ENCODE peak calls at places on chromosome 14, in six cellular contexts. Z is NCI-H460, E is germinal center, Y is lower lobe of right lung, W is endothelial cell, M is astrocyte. I is an unnamed sample.

GRCh38 chr14:71130491-71131179 is 223.4 kb downstream of the PCNX1 start:
- DNase-seq in Z (no peak), M (peak; percentile 82), Y (no peak), W (no peak), E (no peak), I (no peak)

GRCh38 chr14:47674546-47675238 is 713 bp downstream of the MDGA2 start:
- DNase-seq in E (no peak), Y (no peak), M (no peak), Z (no peak), W (peak; percentile 52), I (no peak)

GRCh38 chr14:70952485-70952884 is 45.2 kb downstream of the PCNX1 start:
- DNase-seq in E (no peak), M (no peak), Y (no peak), W (no peak), Z (no peak), I (no peak)

GRCh38 chr14:55877942-55878341 is 240.3 kb upstream of the PELI2 start:
- DNase-seq in M (peak; percentile 14), E (no peak), Y (no peak), W (no peak), Z (no peak), I (no peak)

GRCh38 chr14:30287579-30288445 is 271.1 kb upstream of the G2E3 start:
- DNase-seq in E (no peak), M (peak; percentile 25), Y (no peak), W (no peak), Z (no peak), I (no peak)

GRCh38 chr14:51401756-51402155 is 161.7 kb downstream of the TMX1 start:
- DNase-seq in M (no peak), Y (no peak), W (no peak), Z (no peak), E (no peak), I (no peak)

GRCh38 chr14:99093532-99094517 is 178.2 kb downstream of the BCL11B start:
- DNase-seq in M (no peak), Z (no peak), E (no peak), W (no peak), Y (no peak), I (no peak)

GRCh38 chr14:68377459-68377858 is 415.4 kb downstream of the ZFP36L1 start:
- DNase-seq in E (no peak), W (peak; percentile 51), M (peak; percentile 70), Z (no peak), Y (peak; percentile 69), I (no peak)

GRCh38 chr14:51445001-51445390 is 204.9 kb downstream of the TMX1 start:
- DNase-seq in Z (no peak), E (no peak), M (no peak), W (no peak), Y (no peak), I (no peak)

GRCh38 chr14:59627011-59627520 is 50.5 kb upstream of the CCDC175 start:
- DNase-seq in Z (no peak), E (no peak), Y (no peak), W (no peak), M (no peak), I (no peak)

GRCh38 chr14:70600382-70601157 is at the start of gene MED6:
- DNase-seq in W (peak; percentile 90), E (peak; percentile 93), M (peak; percentile 81), Z (peak; percentile 94), Y (peak; percentile 95), I (peak; percentile 88)

GRCh38 chr14:42334931-42335330 is 728.3 kb downstream of the LRFN5 start:
- DNase-seq in Z (no peak), M (no peak), W (no peak), Y (no peak), E (no peak), I (no peak)

GRCh38 chr14:50763386-50764007 is 67.5 kb downstream of the NIN start:
- DNase-seq in W (no peak), E (no peak), Y (no peak), M (peak; percentile 87), Z (peak; percentile 47), I (no peak)

GRCh38 chr14:41490323-41490722 is 116.4 kb upstream of the LRFN5 start:
- DNase-seq in M (no peak), E (no peak), W (no peak), Z (no peak), Y (no peak), I (no peak)

GRCh38 chr14:92902191-92902590 is 20.8 kb upstream of the CHGA start:
- DNase-seq in Y (no peak), Z (no peak), M (no peak), W (no peak), E (no peak), I (no peak)

GRCh38 chr14:93959239-93960107 is 16.9 kb downstream of the ASB2 start:
- DNase-seq in Y (peak; percentile 67), W (peak; percentile 28), M (peak; percentile 86), Z (no peak), E (peak; percentile 89), I (peak; percentile 91)

GRCh38 chr14:66359500-66359899 is 126.7 kb upstream of the CCDC196 start:
- DNase-seq in Z (peak; percentile 55), M (peak; percentile 59), Y (no peak), W (peak; percentile 35), E (peak; percentile 45), I (peak; percentile 3)

GRCh38 chr14:68208726-68209125 is 389.1 kb downstream of the RAD51B start:
- DNase-seq in Z (no peak), M (no peak), W (no peak), E (no peak), Y (no peak), I (no peak)

GRCh38 chr14:30034049-30034635 is 106.5 kb upstream of the PRKD1 start:
- DNase-seq in M (peak; percentile 9), W (no peak), Y (no peak), E (no peak), Z (no peak), I (no peak)

GRCh38 chr14:94392510-94392935 is 4.1 kb upstream of the SERPINA1 start:
- DNase-seq in E (no peak), M (peak; percentile 76), Z (no peak), W (no peak), Y (peak; percentile 84), I (no peak)

GRCh38 chr14:103518416-103519042 is 4.1 kb downstream of the CKB start:
- DNase-seq in M (no peak), Y (peak; percentile 79), Z (peak; percentile 59), W (peak; percentile 71), E (peak; percentile 82), I (peak; percentile 61)

GRCh38 chr14:64935508-64935907 is 7.0 kb downstream of the GPX2 start:
- DNase-seq in Z (no peak), E (no peak), Y (no peak), W (no peak), M (no peak), I (no peak)

GRCh38 chr14:100660498-100661339 is 66.0 kb upstream of the DLK1 start:
- DNase-seq in Z (no peak), Y (no peak), W (no peak), M (peak; percentile 49), E (no peak), I (no peak)

I was measured in effector memory CD8-positive, alpha-beta T cell.